ENCODE peak calls at places on chromosomes 13 and 19, in nine cellular contexts. H is DMS 273 treated with DMSO at 0.1 percent for 48 hours; V is endothelial cell; R is stimulated activated CD4-positive, alpha-beta T cell treated with anti-CD3 and anti-CD28 coated beads, Interleukin-1b, Interleukin-23, amount 100 ng/mL, for 48 hours; E is H9; D is glomerular endothelial cell; Z is foreskin keratinocyte; L is glutamatergic neuron; O is occipital lobe. I is an unnamed sample.

GRCh38 chr13:26867451-26868067 is 107.0 kb upstream of the GPR12 start:
- DNase-seq in H (no peak), V (peak), R (no peak), E (no peak), D (no peak), Z (no peak), L (no peak), O (no peak), I (no peak)

GRCh38 chr19:46783670-46784069 is 4.7 kb downstream of the SLC1A5 start:
- DNase-seq in H (no peak), V (no peak), R (no peak), E (no peak), D (no peak), Z (no peak), L (no peak), O (no peak), I (no peak)

GRCh38 chr13:79710376-79710775 is 229.4 kb downstream of the NDFIP2 start:
- DNase-seq in H (no peak), V (no peak), R (no peak), E (no peak), D (no peak), Z (peak), L (no peak), O (no peak), I (peak)

GRCh38 chr19:58097783-58098681 is at the start of gene ZSCAN18:
- DNase-seq in H (peak), V (peak), R (peak), E (peak), D (peak), Z (peak), L (peak), O (peak), I (peak)

GRCh38 chr19:29478578-29479565 is 46.9 kb upstream of the VSTM2B start:
- DNase-seq in H (no peak), V (peak), R (peak), E (peak), D (no peak), Z (no peak), L (peak), O (no peak), I (no peak)

GRCh38 chr13:36420437-36420891 is 11.8 kb upstream of the CCNA1 start:
- DNase-seq in H (no peak), V (peak), R (peak), E (peak), D (peak), Z (peak), L (peak), O (peak), I (peak)

GRCh38 chr19:9848060-9848459 is 12.9 kb downstream of the PIN1 start:
- DNase-seq in H (no peak), V (peak), R (no peak), E (peak), D (no peak), Z (no peak), L (peak), O (no peak), I (no peak)

GRCh38 chr19:57016076-57016475 is 103.7 kb upstream of the USP29 start:
- DNase-seq in H (no peak), V (no peak), R (no peak), E (no peak), D (no peak), Z (no peak), L (no peak), O (peak), I (no peak)

GRCh38 chr19:46080561-46080960 is 39.8 kb upstream of the IGFL4 start:
- DNase-seq in H (no peak), V (no peak), R (no peak), E (no peak), D (no peak), Z (no peak), L (no peak), O (peak), I (peak)

GRCh38 chr13:105084931-105085330 is 1450.5 kb downstream of the EFNB2 start:
- DNase-seq in H (no peak), V (no peak), R (no peak), E (no peak), D (no peak), Z (no peak), L (no peak), O (no peak), I (no peak)

GRCh38 chr13:34826432-34826831 is 115.6 kb upstream of the NBEA start:
- DNase-seq in H (no peak), V (no peak), R (no peak), E (no peak), D (no peak), Z (no peak), L (no peak), O (no peak), I (no peak)